ENCODE peak calls at places on chromosomes 12 and 14, in six cellular contexts. M is pancreas, T is K562, Y is body of pancreas, A is AG04450, H is lower leg skin. R is an unnamed sample.

GRCh38 chr12:112855375-112855774 is 51.4 kb upstream of the OAS1 start:
- DNase-seq in A (no peak), H (peak), M (no peak), T (peak), Y (no peak), R (no peak)

GRCh38 chr12:8890313-8891084 is 23.8 kb upstream of the PHC1 start:
- DNase-seq in H (peak), Y (peak), T (peak), A (peak), M (peak), R (peak)

GRCh38 chr14:28609228-28609828 is 157.3 kb upstream of the FOXG1 start:
- DNase-seq in M (peak), Y (peak), A (no peak), T (peak), H (no peak), R (peak)

GRCh38 chr12:6425588-6426531 is 18.9 kb upstream of the CD27 start:
- DNase-seq in H (peak), Y (no peak), M (peak), A (no peak), T (no peak), R (peak)

GRCh38 chr12:2961705-2962104 is 2.5 kb downstream of the TEAD4 start:
- DNase-seq in H (no peak), A (no peak), T (no peak), M (no peak), Y (no peak), R (no peak)

GRCh38 chr12:113988976-113989375 is 22.9 kb upstream of the RBM19 start:
- DNase-seq in H (no peak), A (no peak), Y (no peak), M (no peak), T (no peak), R (no peak)

GRCh38 chr14:77580964-77581505 is 35.4 kb downstream of the SPTLC2 start:
- DNase-seq in H (no peak), M (no peak), Y (no peak), T (no peak), A (peak), R (peak)

GRCh38 chr12:12979151-12979550 is 20.9 kb downstream of the HEBP1 start:
- DNase-seq in Y (no peak), T (no peak), A (no peak), H (no peak), M (no peak), R (peak)

GRCh38 chr12:6950944-6951540 is at the start of gene PTPN6:
- DNase-seq in A (no peak), H (peak), M (peak), T (no peak), Y (no peak), R (no peak)

GRCh38 chr12:49054096-49054495 is 6.5 kb downstream of the KMT2D start:
- DNase-seq in A (no peak), M (no peak), H (no peak), T (no peak), Y (no peak), R (no peak)

GRCh38 chr12:93419388-93420034 is 22.2 kb downstream of the UBE2N start:
- DNase-seq in Y (no peak), A (no peak), H (no peak), M (no peak), T (peak), R (peak)

GRCh38 chr12:32151081-32151480 is 44.4 kb downstream of the BICD1 start:
- DNase-seq in T (no peak), H (no peak), M (no peak), Y (no peak), A (no peak), R (no peak)

GRCh38 chr14:103056322-103057027 is 874 bp downstream of the CDC42BPB start:
- DNase-seq in A (no peak), H (peak), Y (peak), T (peak), M (peak), R (peak)

GRCh38 chr14:61177279-61178225 is 103.6 kb downstream of the TMEM30B start:
- DNase-seq in M (no peak), H (no peak), Y (no peak), T (no peak), A (no peak), R (no peak)

GRCh38 chr12:61993734-61994345 is 266.4 kb upstream of the USP15 start:
- DNase-seq in H (no peak), M (no peak), A (no peak), T (peak), Y (no peak), R (peak)

GRCh38 chr14:104580961-104581360 is 1.4 kb downstream of the C14orf180 start:
- DNase-seq in Y (peak), T (no peak), M (no peak), A (no peak), H (no peak), R (no peak)

GRCh38 chr14:63147018-63147417 is 57.2 kb upstream of the RHOJ start:
- DNase-seq in H (no peak), Y (no peak), M (no peak), T (no peak), A (no peak), R (no peak)

GRCh38 chr14:76309572-76310551 is 66.1 kb upstream of the ESRRB start:
- DNase-seq in Y (no peak), H (peak), T (no peak), A (no peak), M (no peak), R (no peak)

GRCh38 chr14:35408026-35408425 is 3.5 kb upstream of the NFKBIA start:
- DNase-seq in A (no peak), H (no peak), Y (no peak), T (no peak), M (no peak), R (no peak)

GRCh38 chr12:106010746-106011145 is 128.0 kb downstream of the NUAK1 start:
- DNase-seq in M (no peak), H (no peak), A (no peak), Y (no peak), T (no peak), R (no peak)

GRCh38 chr14:96830946-96831345 is 33.8 kb downstream of the VRK1 start:
- DNase-seq in T (no peak), H (no peak), Y (no peak), M (no peak), A (no peak), R (no peak)

GRCh38 chr14:66487159-66487558 is 988 bp downstream of the CCDC196 start:
- DNase-seq in M (no peak), T (no peak), H (no peak), A (no peak), Y (no peak), R (no peak)

GRCh38 chr14:63276492-63277342 is 42.0 kb downstream of the GPHB5 start:
- DNase-seq in H (no peak), A (peak), T (peak), Y (peak), M (no peak), R (peak)

GRCh38 chr12:14651371-14651770 is 45.0 kb downstream of the GUCY2C start:
- DNase-seq in A (no peak), H (no peak), M (no peak), Y (no peak), T (no peak), R (no peak)

GRCh38 chr12:42945927-42946326 is 356.4 kb upstream of the PRICKLE1 start:
- DNase-seq in M (no peak), T (no peak), H (no peak), Y (no peak), A (no peak), R (peak)

GRCh38 chr12:79689041-79689476 is 1.7 kb downstream of the PAWR start:
- DNase-seq in H (no peak), T (no peak), M (no peak), A (no peak), Y (no peak), R (peak)

GRCh38 chr12:129563266-129563665 is 340.6 kb downstream of the TMEM132D start:
- DNase-seq in Y (no peak), A (no peak), H (no peak), T (no peak), M (no peak), R (no peak)

GRCh38 chr14:89578048-89578619 is 161.1 kb upstream of the FOXN3 start:
- DNase-seq in Y (no peak), A (peak), T (no peak), H (no peak), M (no peak), R (peak)

GRCh38 chr12:95182868-95183415 is 34.3 kb downstream of the FGD6 start:
- DNase-seq in M (no peak), H (no peak), A (no peak), T (no peak), Y (no peak), R (peak)

GRCh38 chr12:176321-177181 is 37.4 kb downstream of the SLC6A12 start:
- DNase-seq in H (no peak), T (no peak), M (no peak), A (peak), Y (no peak), R (peak)

GRCh38 chr12:52198454-52199215 is 6.8 kb upstream of the KRT80 start:
- DNase-seq in H (no peak), Y (no peak), M (no peak), T (no peak), A (no peak), R (no peak)

GRCh38 chr12:23906329-23906728 is 43.1 kb downstream of the SOX5 start:
- DNase-seq in T (no peak), Y (peak), A (no peak), M (no peak), H (no peak), R (peak)

GRCh38 chr12:131091413-131091975 is 137.8 kb downstream of the ADGRD1 start:
- DNase-seq in A (no peak), M (peak), T (no peak), Y (no peak), H (peak), R (no peak)

GRCh38 chr14:82854851-82855250 is 1321.2 kb upstream of the SEL1L start:
- DNase-seq in T (no peak), Y (no peak), H (no peak), A (no peak), M (no peak), R (no peak)

GRCh38 chr14:82855912-82856381 is 1322.3 kb upstream of the SEL1L start:
- DNase-seq in M (no peak), H (no peak), Y (no peak), T (no peak), A (no peak), R (peak)

DNA sequence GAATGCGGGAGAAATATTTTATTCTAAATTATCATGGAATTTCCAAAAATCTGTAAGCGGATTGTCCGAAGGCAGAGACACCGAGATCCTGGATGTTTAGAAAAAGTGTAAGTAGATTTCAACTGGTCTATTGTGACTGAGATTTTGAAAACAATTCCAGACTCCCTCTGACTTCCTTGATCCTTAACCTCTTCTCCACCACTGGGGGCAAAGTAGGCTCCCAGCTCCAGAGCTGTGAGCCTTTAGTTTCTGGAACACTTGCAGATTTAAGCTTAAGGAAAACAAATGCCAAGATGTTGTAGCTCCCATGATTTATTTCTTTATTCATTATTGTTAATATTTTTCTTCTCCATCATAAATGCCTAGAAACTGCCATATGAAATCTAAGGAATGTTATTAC is 1320.5 kb upstream of the SEL1L start:
- DNase-seq in H (no peak), M (no peak), T (no peak), A (no peak), Y (no peak), R (no peak)
- TF ChIP-seq CTCF in H (no peak), M (no peak), T (no peak), A (no peak), Y (no peak), R (no peak)

GRCh38 chr12:1350055-1350933 is 244.1 kb downstream of the FBXL14 start:
- DNase-seq in Y (no peak), M (no peak), T (no peak), A (peak), H (no peak), R (peak)

GRCh38 chr12:1346126-1346525 is 248.3 kb downstream of the FBXL14 start:
- DNase-seq in H (no peak), Y (no peak), M (no peak), A (no peak), T (no peak), R (peak)

GRCh38 chr12:1350934-1351240 is 243.5 kb downstream of the FBXL14 start:
- DNase-seq in Y (no peak), A (no peak), T (no peak), M (no peak), H (no peak), R (peak)

GRCh38 chr12:1348606-1349005 is 245.8 kb downstream of the FBXL14 start:
- DNase-seq in A (no peak), T (no peak), M (no peak), Y (no peak), H (no peak), R (no peak)

DNA sequence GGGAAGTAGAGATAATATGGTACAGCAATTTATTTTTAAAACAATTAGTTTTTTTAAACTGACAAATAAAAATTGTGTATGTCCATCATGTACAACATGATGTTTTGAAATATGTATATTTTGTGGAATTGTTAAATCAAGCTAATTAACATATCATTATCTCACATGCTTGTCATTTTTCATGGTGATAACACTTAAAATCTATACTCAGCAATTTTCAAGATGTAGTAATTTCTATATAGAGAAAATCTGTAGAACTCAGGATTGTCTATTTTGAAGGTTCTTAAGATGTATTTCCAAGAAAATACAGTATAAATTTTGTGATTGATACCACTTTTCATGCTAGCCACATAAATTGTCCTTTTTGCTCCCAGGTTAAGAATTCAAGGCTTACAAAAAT is 247.1 kb downstream of the FBXL14 start:
- DNase-seq in A (no peak), T (no peak), M (no peak), Y (no peak), H (no peak), R (no peak)
- H3K4me3 ChIP-seq in A (no peak), T (no peak), M (no peak), Y (no peak), H (no peak), R (no peak)

GRCh38 chr12:111389635-111390034 is 16.1 kb upstream of the SH2B3 start:
- DNase-seq in H (no peak), M (no peak), A (no peak), T (no peak), Y (no peak), R (no peak)
- TF ChIP-seq CTCF in H (no peak), M (no peak), A (no peak), T (no peak), Y (no peak), R (no peak)

GRCh38 chr12:55039761-55040160 is 20.0 kb downstream of the NEUROD4 start:
- DNase-seq in Y (no peak), M (no peak), A (no peak), H (no peak), T (no peak), R (no peak)

GRCh38 chr12:55037349-55037748 is 17.6 kb downstream of the NEUROD4 start:
- DNase-seq in M (no peak), A (no peak), T (no peak), Y (peak), H (no peak), R (no peak)

GRCh38 chr12:55036326-55036725 is 16.6 kb downstream of the NEUROD4 start:
- DNase-seq in A (no peak), Y (no peak), M (no peak), H (no peak), T (no peak), R (no peak)

DNA sequence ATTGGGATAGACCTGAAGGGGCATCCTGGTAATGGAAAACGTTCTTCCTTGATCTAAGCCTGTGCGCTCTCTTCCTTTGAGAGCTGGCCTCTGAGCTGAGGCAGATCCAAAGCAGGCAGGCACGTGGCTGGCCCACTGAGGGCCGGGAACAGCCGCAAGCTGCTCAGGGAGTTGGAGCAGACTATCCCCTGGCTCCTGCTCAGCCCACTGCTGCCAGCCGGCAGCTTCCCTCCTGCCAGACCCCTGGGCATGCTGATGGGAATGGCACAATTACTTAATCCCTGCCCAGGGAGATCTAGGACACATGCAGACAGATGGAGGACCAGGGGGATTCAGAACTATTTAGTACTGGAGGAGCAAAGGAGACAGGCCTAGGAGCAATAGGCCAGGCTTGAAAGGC is 14.4 kb downstream of the NEUROD4 start:
- DNase-seq in M (no peak), T (no peak), H (no peak), A (no peak), Y (no peak), R (no peak)
- H3K4me3 ChIP-seq in M (no peak), T (no peak), H (no peak), A (no peak), Y (no peak), R (no peak)

DNA sequence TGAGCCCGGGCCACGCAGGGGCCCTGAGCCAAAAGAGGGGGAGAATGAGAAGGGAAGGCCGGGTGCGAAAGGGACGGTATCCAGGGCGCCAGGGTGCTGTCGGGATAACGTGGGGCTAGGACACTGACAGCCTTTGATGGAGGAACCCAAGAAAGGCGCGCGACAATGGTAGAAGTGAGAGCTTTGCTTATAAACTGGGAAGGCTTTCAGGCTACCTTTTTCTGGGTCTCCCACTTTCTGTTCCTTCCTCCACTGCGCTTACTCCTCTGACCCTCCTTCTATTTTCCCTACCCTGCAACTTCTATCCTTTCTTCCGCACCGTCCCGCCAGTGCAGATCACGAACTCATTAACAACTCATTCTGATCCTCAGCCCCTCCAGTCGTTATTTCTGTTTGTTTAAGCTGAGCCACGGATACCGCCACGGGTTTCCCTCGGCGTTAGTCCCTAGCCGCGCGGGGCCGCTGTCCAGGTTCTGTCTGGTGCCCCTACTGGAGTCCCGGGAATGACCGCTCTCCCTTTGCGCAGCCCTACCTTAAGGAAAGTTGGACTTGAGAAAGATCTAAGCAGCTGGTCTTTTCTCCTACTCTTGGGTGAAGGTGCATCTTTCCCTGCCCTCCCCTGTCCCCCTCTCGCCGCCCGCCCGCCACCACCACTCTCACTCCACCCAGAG is 3.0 kb downstream of the SSTR1 start:
- DNase-seq in T (no peak), H (no peak), M (peak), Y (peak), A (no peak), R (peak)
- TF ChIP-seq CTCF in T (no peak), H (no peak), M (no peak), Y (no peak), A (peak), R (peak)

GRCh38 chr14:22596354-22596879 is 1.7 kb upstream of the ABHD4 start:
- DNase-seq in M (no peak), A (no peak), T (no peak), H (no peak), Y (no peak), R (no peak)
- H3K4me3 ChIP-seq in M (no peak), A (no peak), T (no peak), H (no peak), Y (no peak), R (no peak)

DNA sequence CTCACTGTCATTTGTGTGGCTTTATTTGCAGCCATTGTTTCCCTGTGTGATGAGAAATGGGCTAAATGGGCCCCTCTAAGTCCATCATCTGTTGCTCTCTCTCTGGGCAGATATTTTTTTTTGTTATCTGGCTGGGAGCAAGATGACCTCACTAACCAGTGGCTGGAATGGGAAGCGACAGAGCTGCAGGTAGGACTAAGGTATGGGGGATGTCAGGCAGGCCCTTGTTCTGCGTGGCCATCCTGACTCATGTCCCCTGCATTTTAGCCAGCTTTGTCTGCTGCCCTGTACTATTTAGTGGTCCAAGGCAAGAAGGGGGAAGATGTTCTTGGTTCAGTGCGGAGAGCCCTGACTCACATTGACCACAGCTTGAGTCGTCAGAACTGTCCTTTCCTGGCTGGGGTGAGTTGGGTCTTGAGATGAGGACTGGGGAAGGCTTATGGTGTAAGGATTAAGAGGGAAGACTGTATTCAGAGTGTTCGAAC is 1.3 kb downstream of the MARS1 start:
- DNase-seq in H (no peak), M (no peak), A (no peak), Y (no peak), T (no peak), R (peak)
- TF ChIP-seq CTCF in H (no peak), M (no peak), A (no peak), Y (no peak), T (no peak), R (no peak)

R was measured in fibroblast of mammary gland.